ENCODE peak calls at places on chromosomes 4 and X, in ten cellular contexts. G, J, E, L, Y, P, Q, K, C and F are unnamed samples.

GRCh38 chr4:11111876-11112275 is 316.8 kb downstream of the HS3ST1 start:
- DNase-seq in K (no peak), Q (no peak), J (no peak), E (no peak), L (no peak), G (peak; percentile 14), C (no peak), P (no peak), Y (no peak), F (no peak)

GRCh38 chrX:1535241-1536041 is 1.5 kb downstream of the P2RY8 start:
- DNase-seq in L (peak; percentile 39), G (no peak), Y (no peak), C (no peak), E (no peak), J (no peak), P (no peak), K (no peak), Q (peak; percentile 20), F (peak; percentile 81)

GRCh38 chrX:143472334-143472938 is 44.8 kb downstream of the SPANXN3 start:
- DNase-seq in E (no peak), K (no peak), L (no peak), P (no peak), Y (no peak), Q (no peak), J (no peak), C (no peak), G (no peak), F (no peak)

GRCh38 chr4:41307633-41308032 is 50.9 kb downstream of the UCHL1 start:
- DNase-seq in L (no peak), J (no peak), P (no peak), K (no peak), Q (no peak), G (no peak), E (no peak), Y (no peak), C (no peak), F (no peak)

GRCh38 chr4:183402771-183403170 is 41.7 kb upstream of the CDKN2AIP start:
- DNase-seq in E (no peak), C (peak; percentile 15), J (no peak), L (no peak), P (no peak), K (no peak), Q (no peak), Y (peak; percentile 86), G (no peak), F (no peak)

GRCh38 chr4:118981839-118982381 is 93.3 kb downstream of the SYNPO2 start:
- DNase-seq in E (peak; percentile 93), L (peak; percentile 68), G (peak; percentile 59), J (peak; percentile 79), K (peak; percentile 47), P (peak; percentile 72), Y (peak; percentile 74), Q (peak; percentile 82), C (peak; percentile 94), F (peak; percentile 72)

GRCh38 chrX:103663921-103664320 is 22.6 kb downstream of the MORF4L2 start:
- DNase-seq in L (no peak), Q (no peak), C (no peak), J (no peak), G (no peak), Y (no peak), P (no peak), E (no peak), K (no peak), F (no peak)

GRCh38 chr4:139223682-139224317 is 46.8 kb upstream of the ELF2 start:
- DNase-seq in G (no peak), K (no peak), Y (peak; percentile 82), L (no peak), J (peak; percentile 77), Q (no peak), E (no peak), C (peak; percentile 85), P (no peak), F (peak; percentile 56)

GRCh38 chr4:19074061-19074460 is 1052.5 kb upstream of the LCORL start:
- DNase-seq in E (no peak), K (no peak), Y (no peak), G (no peak), J (no peak), Q (no peak), L (no peak), P (no peak), C (no peak), F (no peak)

GRCh38 chr4:185113340-185113739 is 29.7 kb upstream of the SLC25A4 start:
- DNase-seq in C (peak; percentile 62), L (no peak), G (no peak), J (no peak), Y (no peak), K (no peak), P (no peak), Q (no peak), E (no peak), F (no peak)

GRCh38 chr4:52635130-52635529 is 24.0 kb downstream of the USP46 start:
- DNase-seq in Q (no peak), P (no peak), J (no peak), G (no peak), E (no peak), K (no peak), Y (no peak), C (no peak), L (no peak), F (no peak)

GRCh38 chrX:104668550-104668949 is 102.6 kb downstream of the IL1RAPL2 start:
- DNase-seq in C (peak; percentile 49), J (peak; percentile 14), Y (no peak), E (peak; percentile 4), L (no peak), K (no peak), G (no peak), P (no peak), Q (no peak), F (peak; percentile 1)

GRCh38 chrX:137427061-137427778 is 138.7 kb upstream of the ZIC3 start:
- DNase-seq in J (no peak), L (no peak), Y (no peak), G (no peak), Q (no peak), C (no peak), P (no peak), K (no peak), E (no peak), F (no peak)

GRCh38 chrX:103530540-103530939 is 11.3 kb upstream of the RAB40A start:
- DNase-seq in K (no peak), L (no peak), E (no peak), Q (no peak), G (no peak), Y (no peak), J (no peak), C (no peak), P (no peak), F (no peak)

GRCh38 chr4:148224476-148224875 is 217.7 kb downstream of the NR3C2 start:
- DNase-seq in C (no peak), Y (no peak), P (no peak), G (no peak), J (no peak), E (no peak), L (no peak), K (no peak), Q (no peak), F (no peak)

GRCh38 chrX:47264507-47265173 is 31.8 kb downstream of the USP11 start:
- DNase-seq in Q (no peak), J (peak; percentile 79), E (peak; percentile 85), P (peak; percentile 14), G (no peak), Y (no peak), L (no peak), C (peak; percentile 77), K (no peak), F (no peak)

GRCh38 chr4:181685911-181686310 is 557.3 kb upstream of the TENM3 start:
- DNase-seq in L (no peak), P (peak; percentile 41), Q (no peak), E (no peak), K (no peak), J (peak; percentile 46), Y (no peak), G (no peak), C (peak; percentile 97), F (no peak)

GRCh38 chrX:96568088-96568487 is 116.6 kb upstream of the DIAPH2 start:
- DNase-seq in C (no peak), P (no peak), K (no peak), L (no peak), G (no peak), Q (no peak), E (no peak), J (no peak), Y (no peak), F (no peak)

GRCh38 chr4:176902710-176903323 is 110.1 kb upstream of the VEGFC start:
- DNase-seq in Y (peak; percentile 14), P (peak; percentile 39), L (no peak), E (no peak), C (peak; percentile 94), J (peak; percentile 90), K (no peak), Q (peak; percentile 22), G (no peak), F (peak; percentile 54)

GRCh38 chrX:120755066-120755846 is 120.4 kb downstream of the CT47B1 start:
- DNase-seq in C (no peak), P (no peak), L (peak; percentile 47), K (no peak), J (no peak), Q (peak; percentile 18), Y (no peak), G (no peak), E (no peak), F (peak; percentile 63)

GRCh38 chrX:25873196-25873595 is 264.9 kb upstream of the MAGEB18 start:
- DNase-seq in E (no peak), C (peak; percentile 41), G (no peak), J (peak; percentile 56), L (no peak), P (no peak), Q (no peak), Y (no peak), K (no peak), F (no peak)

GRCh38 chr4:175947117-175947722 is 118.4 kb upstream of the WDR17 start:
- DNase-seq in P (no peak), Q (peak; percentile 7), C (peak; percentile 44), L (no peak), E (no peak), Y (peak; percentile 19), J (no peak), K (no peak), G (peak; percentile 3), F (peak; percentile 33)

GRCh38 chr4:67593741-67594175 is 35.2 kb downstream of the STAP1 start:
- DNase-seq in K (no peak), Q (no peak), J (no peak), P (no peak), E (no peak), C (peak; percentile 79), L (no peak), G (no peak), Y (no peak), F (no peak)

GRCh38 chrX:44012484-44013096 is 39.4 kb upstream of the NDP start:
- DNase-seq in Q (no peak), J (peak; percentile 93), K (peak; percentile 67), L (peak; percentile 9), E (no peak), Y (no peak), P (peak; percentile 48), G (no peak), C (peak; percentile 85), F (no peak)

GRCh38 chr4:48340905-48341775 is at the start of gene SLAIN2:
- DNase-seq in J (peak; percentile 95), P (peak; percentile 96), C (peak; percentile 95), E (peak; percentile 92), Y (peak; percentile 96), G (peak; percentile 89), Q (peak; percentile 99), L (peak; percentile 100), K (peak; percentile 100), F (peak; percentile 99)

GRCh38 chr4:2843909-2844584 is 403 bp downstream of the ADD1 start:
- DNase-seq in J (peak; percentile 30), Q (peak; percentile 35), L (peak; percentile 50), C (no peak), P (peak; percentile 31), E (no peak), K (peak; percentile 77), G (no peak), Y (no peak), F (peak; percentile 53)

GRCh38 chr4:39205000-39205399 is 22.7 kb downstream of the WDR19 start:
- DNase-seq in G (no peak), J (no peak), L (no peak), K (no peak), C (no peak), Q (no peak), P (no peak), E (no peak), Y (no peak), F (no peak)

GRCh38 chr4:59091376-59092142 is 1981.4 kb upstream of the IGFBP7 start:
- DNase-seq in Q (no peak), E (no peak), P (no peak), L (no peak), J (no peak), K (no peak), Y (peak; percentile 1), G (no peak), C (no peak), F (no peak)